ENCODE peak calls at places on chromosome 11, in six cellular contexts. U, L, Y, K, S and H are unnamed samples.

GRCh38 chr11:35303596-35304392 is 115.6 kb downstream of the SLC1A2 start:
- DNase-seq in K (no peak), U (no peak), L (peak; percentile 79), S (peak; percentile 94), Y (no peak), H (no peak)

GRCh38 chr11:71223081-71223405 is 29.3 kb downstream of the SHANK2 start:
- DNase-seq in S (no peak), U (no peak), Y (no peak), L (no peak), K (no peak), H (no peak)

GRCh38 chr11:46294365-46295309 is 17.2 kb downstream of the CREB3L1 start:
- DNase-seq in L (peak; percentile 97), U (peak; percentile 70), K (peak; percentile 90), S (peak; percentile 97), Y (peak; percentile 53), H (peak; percentile 79)

GRCh38 chr11:86069408-86070086 is 663 bp upstream of the PICALM start:
- DNase-seq in S (peak; percentile 95), K (peak; percentile 98), L (peak; percentile 97), U (no peak), Y (peak; percentile 17), H (peak; percentile 56)

GRCh38 chr11:15145151-15145550 is 30.4 kb downstream of the INSC start:
- DNase-seq in K (no peak), Y (no peak), U (no peak), L (no peak), S (no peak), H (no peak)

GRCh38 chr11:121482231-121483129 is 29.7 kb upstream of the SORL1-AS1 start:
- DNase-seq in Y (no peak), L (no peak), S (no peak), K (peak; percentile 75), U (no peak), H (no peak)

GRCh38 chr11:15770798-15771414 is 585.4 kb downstream of the SOX6 start:
- DNase-seq in U (peak; percentile 51), L (peak; percentile 52), K (peak; percentile 77), Y (peak; percentile 13), S (peak; percentile 41), H (peak; percentile 68)

GRCh38 chr11:45265963-45266692 is 20.0 kb downstream of the SYT13 start:
- DNase-seq in Y (no peak), U (no peak), L (no peak), S (no peak), K (no peak), H (no peak)

GRCh38 chr11:7281083-7281482 is 29.4 kb downstream of the SYT9 start:
- DNase-seq in U (no peak), Y (peak; percentile 17), S (no peak), L (no peak), K (peak; percentile 92), H (no peak)

GRCh38 chr11:117188620-117189081 is 10.1 kb downstream of the SIDT2 start:
- DNase-seq in S (no peak), Y (no peak), L (no peak), K (no peak), U (no peak), H (no peak)

GRCh38 chr11:117725048-117725734 is 71.8 kb downstream of the DSCAML1 start:
- DNase-seq in S (no peak), Y (no peak), U (no peak), L (no peak), K (no peak), H (no peak)

GRCh38 chr11:63915961-63916836 is 765 bp downstream of the RCOR2 start:
- DNase-seq in S (peak; percentile 60), K (peak; percentile 93), L (no peak), Y (no peak), U (no peak), H (peak; percentile 92)

GRCh38 chr11:132911186-132911585 is 621.1 kb downstream of the OPCML start:
- DNase-seq in K (peak; percentile 55), U (no peak), L (peak; percentile 58), S (peak; percentile 56), Y (no peak), H (no peak)

GRCh38 chr11:33847251-33847650 is 44.6 kb downstream of the LMO2 start:
- DNase-seq in K (no peak), L (no peak), U (no peak), S (no peak), Y (no peak), H (no peak)

GRCh38 chr11:35811783-35812182 is 132.1 kb upstream of the LDLRAD3 start:
- DNase-seq in L (no peak), U (no peak), Y (no peak), K (no peak), S (no peak), H (no peak)

GRCh38 chr11:107293677-107294344 is 163.8 kb downstream of the CWF19L2 start:
- DNase-seq in Y (peak; percentile 3), U (no peak), K (peak; percentile 13), S (no peak), L (no peak), H (peak; percentile 31)

GRCh38 chr11:123086315-123086714 is 24.4 kb upstream of the HSPA8 start:
- DNase-seq in Y (no peak), S (no peak), U (no peak), K (no peak), L (no peak), H (no peak)

GRCh38 chr11:70872950-70873735 is 379.2 kb downstream of the SHANK2 start:
- DNase-seq in L (no peak), Y (peak; percentile 10), K (peak; percentile 75), U (no peak), S (peak; percentile 17), H (peak; percentile 68)

GRCh38 chr11:129694538-129694937 is 121.1 kb upstream of the TMEM45B start:
- DNase-seq in K (peak; percentile 21), Y (no peak), L (no peak), U (no peak), S (no peak), H (no peak)

GRCh38 chr11:22674470-22675426 is 8.3 kb downstream of the GAS2 start:
- DNase-seq in S (no peak), Y (no peak), U (no peak), K (no peak), L (no peak), H (no peak)

GRCh38 chr11:62050716-62051115 is 73.1 kb upstream of the INCENP start:
- DNase-seq in S (no peak), K (no peak), U (no peak), Y (no peak), L (no peak), H (no peak)

GRCh38 chr11:773830-774229 is 3.5 kb downstream of the GATD1 start:
- DNase-seq in U (no peak), S (no peak), K (no peak), L (no peak), Y (no peak), H (no peak)
- H3K9ac ChIP-seq in U (no peak overlapping the region), S (no peak overlapping the region), K (no peak overlapping the region), L (no peak overlapping the region), Y (no peak overlapping the region), H (no peak overlapping the region)

DNA sequence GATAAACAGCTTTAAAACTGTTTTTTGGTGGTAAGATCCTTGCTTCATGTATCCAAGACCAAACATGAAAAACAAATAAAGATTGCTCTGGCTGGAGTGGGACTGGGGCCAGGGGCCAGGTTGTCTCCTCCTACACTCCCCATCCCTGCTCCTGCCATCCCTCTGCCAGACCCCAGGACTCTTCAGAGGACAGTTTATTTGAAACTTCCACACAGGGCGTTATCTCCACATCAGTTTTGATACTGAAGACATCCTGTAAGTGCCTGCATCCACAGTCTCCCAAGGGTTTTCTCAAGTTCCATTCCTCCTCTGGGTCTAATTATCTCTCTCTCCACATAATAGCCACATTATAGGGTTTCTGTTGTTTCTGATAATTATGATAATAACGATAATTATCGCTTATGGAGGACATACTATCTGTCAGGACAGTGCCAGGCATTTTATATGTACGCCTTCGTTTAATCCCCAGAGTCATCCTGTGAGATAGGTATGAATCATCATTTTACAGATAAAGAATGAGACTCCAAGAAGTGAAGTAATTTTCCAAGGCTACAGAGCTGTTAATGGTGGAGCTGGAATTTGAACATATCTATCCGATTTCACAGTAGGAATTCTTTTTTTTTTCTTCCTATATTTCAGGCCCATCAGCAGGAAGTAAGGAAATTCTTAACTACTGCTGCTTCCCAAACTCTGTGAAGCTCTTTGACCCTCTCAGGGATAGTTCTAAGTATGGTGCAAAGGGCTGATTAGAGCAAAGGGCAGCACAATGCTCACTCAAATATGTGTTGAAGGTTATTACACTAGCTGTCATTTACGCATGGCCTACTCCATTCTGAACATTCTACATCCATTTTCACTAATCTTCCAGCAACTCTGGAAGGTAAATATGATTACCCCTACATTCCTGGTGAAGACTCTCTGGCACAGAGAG is 488.0 kb upstream of the CCDC90B start:
- DNase-seq in U (no peak), Y (no peak), L (peak; percentile 27), S (peak; percentile 24), K (peak; percentile 53), H (no peak)
- H3K23ac ChIP-seq in U (no peak overlapping the region), Y (no peak overlapping the region), L (no peak overlapping the region), S (no peak overlapping the region), K (no peak overlapping the region), H (no peak overlapping the region)

GRCh38 chr11:94988748-94989147 is 15.2 kb downstream of the KDM4D start:
- DNase-seq in S (no peak), L (no peak), U (no peak), K (no peak), Y (no peak), H (no peak)
- H3K4ac ChIP-seq in S (no peak overlapping the region), L (no peak overlapping the region), U (no peak overlapping the region), K (no peak overlapping the region), Y (no peak overlapping the region), H (no peak overlapping the region)

GRCh38 chr11:2526808-2527381 is 82.1 kb downstream of the KCNQ1 start:
- DNase-seq in S (no peak), K (no peak), U (no peak), Y (no peak), L (no peak), H (peak; percentile 51)
- H3K9ac ChIP-seq in S (peak overlapping the region; percentile 18), K (no peak overlapping the region), U (no peak overlapping the region), Y (no peak overlapping the region), L (no peak overlapping the region), H (no peak overlapping the region)

GRCh38 chr11:114273071-114273470 is 23.1 kb upstream of the NNMT start:
- DNase-seq in L (no peak), Y (no peak), U (no peak), K (no peak), S (no peak), H (no peak)
- H3K23ac ChIP-seq in L (no peak overlapping the region), Y (no peak overlapping the region), U (no peak overlapping the region), K (no peak overlapping the region), S (no peak overlapping the region), H (no peak overlapping the region)

GRCh38 chr11:126039485-126040271 is 23.0 kb downstream of the CDON start:
- DNase-seq in L (peak; percentile 5), U (no peak), Y (no peak), S (no peak), K (no peak), H (no peak)
- H3K4ac ChIP-seq in L (no peak overlapping the region), U (no peak overlapping the region), Y (no peak overlapping the region), S (no peak overlapping the region), K (no peak overlapping the region), H (no peak overlapping the region)